ENCODE peak calls at places on chromosome 15, in ten cellular contexts. K is AG09309, H is A549, Y is mucosa of descending colon, R is colonic mucosa, O is astrocyte of the spinal cord, P is tibial nerve, U is GM13976, X is AG04450, N is astrocyte. S is an unnamed sample.

GRCh38 chr15:69303337-69304175 is 4.8 kb downstream of the PAQR5 start:
- DNase-seq in K (no peak), H (peak), Y (no peak), R (no peak), O (no peak), P (no peak), U (no peak), X (no peak), N (no peak), S (no peak)

GRCh38 chr15:63826513-63826912 is 7.2 kb downstream of the HERC1 start:
- DNase-seq in K (peak), H (no peak), Y (no peak), R (no peak), O (peak), P (no peak), U (no peak), X (no peak), N (no peak), S (no peak)

GRCh38 chr15:65980824-65981456 is 111.6 kb downstream of the RAB11A start:
- DNase-seq in K (peak), H (peak), Y (peak), R (peak), O (peak), P (no peak), U (peak), X (peak), N (peak), S (peak)

GRCh38 chr15:34318277-34319079 is 19.1 kb downstream of the SLC12A6 start:
- DNase-seq in K (no peak), H (peak), Y (peak), R (peak), O (peak), P (no peak), U (peak), X (no peak), N (peak), S (no peak)

GRCh38 chr15:89813381-89814111 is 1.1 kb downstream of the ANPEP start:
- DNase-seq in K (no peak), H (no peak), Y (no peak), R (no peak), O (no peak), P (no peak), U (peak), X (no peak), N (no peak), S (no peak)

GRCh38 chr15:33600161-33600560 is 289.4 kb downstream of the RYR3 start:
- DNase-seq in K (no peak), H (no peak), Y (no peak), R (no peak), O (no peak), P (no peak), U (no peak), X (no peak), N (no peak), S (no peak)

GRCh38 chr15:38557855-38558713 is 6.5 kb downstream of the RASGRP1 start:
- DNase-seq in K (no peak), H (no peak), Y (no peak), R (no peak), O (no peak), P (no peak), U (no peak), X (no peak), N (no peak), S (no peak)

GRCh38 chr15:50166216-50166615 is 15.8 kb upstream of the SLC27A2 start:
- DNase-seq in K (peak), H (peak), Y (no peak), R (no peak), O (peak), P (no peak), U (no peak), X (peak), N (peak), S (no peak)

GRCh38 chr15:72947709-72948108 is 104.6 kb upstream of the NEO1 start:
- DNase-seq in K (no peak), H (no peak), Y (no peak), R (no peak), O (no peak), P (no peak), U (no peak), X (no peak), N (no peak), S (no peak)

GRCh38 chr15:64742385-64742784 is 33.0 kb downstream of the RBPMS2 start:
- DNase-seq in K (no peak), H (no peak), Y (no peak), R (no peak), O (no peak), P (no peak), U (no peak), X (no peak), N (no peak), S (no peak)

GRCh38 chr15:39573844-39574243 is 7.0 kb upstream of the THBS1 start:
- DNase-seq in K (peak), H (no peak), Y (no peak), R (no peak), O (no peak), P (no peak), U (no peak), X (no peak), N (no peak), S (no peak)

GRCh38 chr15:44286814-44287555 is 1.5 kb upstream of the GOLM2 start:
- DNase-seq in K (no peak), H (peak), Y (no peak), R (no peak), O (no peak), P (no peak), U (no peak), X (no peak), N (no peak), S (no peak)

GRCh38 chr15:73899197-73900128 is 26.1 kb downstream of the TBC1D21 start:
- DNase-seq in K (no peak), H (no peak), Y (no peak), R (no peak), O (peak), P (no peak), U (no peak), X (no peak), N (peak), S (no peak)

GRCh38 chr15:20357139-20358065 is 184.2 kb downstream of the GOLGA6L6 start:
- DNase-seq in K (no peak), H (no peak), Y (peak), R (no peak), O (no peak), P (no peak), U (peak), X (no peak), N (no peak), S (peak)

GRCh38 chr15:77748078-77749064 is 115.7 kb upstream of the LINGO1 start:
- DNase-seq in K (no peak), H (peak), Y (no peak), R (peak), O (no peak), P (no peak), U (no peak), X (no peak), N (no peak), S (no peak)

GRCh38 chr15:47715856-47716445 is 1.4 kb upstream of the SEMA6D start:
- DNase-seq in K (no peak), H (no peak), Y (no peak), R (peak), O (peak), P (no peak), U (no peak), X (no peak), N (peak), S (no peak)

GRCh38 chr15:95829062-95829461 is 501.4 kb upstream of the NR2F2 start:
- DNase-seq in K (no peak), H (no peak), Y (no peak), R (no peak), O (no peak), P (no peak), U (no peak), X (no peak), N (no peak), S (no peak)

GRCh38 chr15:32020158-32020557 is 10.2 kb upstream of the CHRNA7 start:
- DNase-seq in K (no peak), H (no peak), Y (no peak), R (no peak), O (no peak), P (no peak), U (no peak), X (no peak), N (no peak), S (no peak)

GRCh38 chr15:82828064-82828463 is 18.6 kb downstream of the WHAMM start:
- DNase-seq in K (no peak), H (no peak), Y (no peak), R (no peak), O (no peak), P (no peak), U (no peak), X (no peak), N (no peak), S (no peak)

GRCh38 chr15:50119063-50119700 is at the start of gene ATP8B4:
- DNase-seq in K (no peak), H (no peak), Y (no peak), R (no peak), O (no peak), P (no peak), U (no peak), X (no peak), N (no peak), S (no peak)

DNA sequence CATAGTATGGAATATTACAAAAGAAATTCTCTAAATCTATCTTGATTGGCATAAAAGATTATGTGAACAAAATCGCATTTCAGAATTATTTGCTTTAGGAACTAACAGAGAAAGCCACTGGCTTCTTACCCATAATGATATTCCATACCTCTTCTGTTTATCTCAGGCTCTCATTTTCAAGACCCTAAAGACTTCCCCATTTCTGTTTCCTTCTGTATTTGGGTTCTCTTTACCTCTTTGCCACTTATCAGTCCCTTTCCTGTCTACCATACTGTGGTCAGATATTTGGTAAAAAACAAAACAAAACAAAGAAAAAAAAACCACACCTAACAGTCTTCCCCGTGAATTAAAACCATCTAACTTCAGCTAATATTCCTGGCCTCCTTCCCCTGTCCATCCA is 108.5 kb downstream of the LRRC28 start:
- DNase-seq in K (no peak), H (no peak), Y (no peak), R (no peak), O (no peak), P (no peak), U (no peak), X (no peak), N (no peak), S (no peak)
- TF ChIP-seq CTCF in K (no peak), H (no peak), Y (no peak), R (no peak), O (no peak), P (no peak), U (no peak), X (no peak), N (no peak), S (no peak)

GRCh38 chr15:70855764-70856163 is 1.8 kb upstream of the LARP6 start:
- DNase-seq in K (no peak), H (no peak), Y (no peak), R (no peak), O (no peak), P (no peak), U (no peak), X (no peak), N (no peak), S (no peak)
- TF ChIP-seq CTCF in K (no peak), H (no peak), Y (no peak), R (no peak), O (no peak), P (no peak), U (no peak), X (no peak), N (no peak), S (no peak)

DNA sequence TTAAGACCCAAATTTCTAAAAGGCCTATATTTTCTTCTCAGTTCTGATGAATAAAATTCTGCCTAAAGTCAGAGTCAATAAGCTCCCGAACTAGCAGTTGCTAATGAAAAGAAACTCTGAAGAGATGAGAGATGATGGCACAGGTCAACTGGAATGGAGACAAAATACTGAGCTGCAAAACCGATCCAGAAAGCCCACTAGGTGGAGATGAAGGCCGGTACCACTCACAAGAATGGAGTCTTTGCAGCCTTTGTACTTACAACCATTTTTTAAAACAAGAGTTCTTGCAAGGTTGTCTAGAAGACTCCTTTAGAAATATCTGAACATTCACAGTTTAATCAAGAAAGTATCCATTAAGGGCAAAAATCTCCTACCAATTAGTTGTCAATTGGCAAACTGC is 119.9 kb upstream of the TJP1 start:
- DNase-seq in K (no peak), H (no peak), Y (no peak), R (no peak), O (no peak), P (no peak), U (no peak), X (no peak), N (no peak), S (no peak)
- TF ChIP-seq CTCF in K (peak), H (peak), Y (no peak), R (no peak), O (peak), P (no peak), U (no peak), X (peak), N (peak), S (no peak)

GRCh38 chr15:85415779-85416178 is 35.4 kb downstream of the AKAP13 start:
- DNase-seq in K (no peak), H (no peak), Y (no peak), R (no peak), O (no peak), P (no peak), U (no peak), X (no peak), N (no peak), S (no peak)

GRCh38 chr15:85414037-85414436 is 33.6 kb downstream of the AKAP13 start:
- DNase-seq in K (no peak), H (no peak), Y (no peak), R (no peak), O (no peak), P (no peak), U (no peak), X (no peak), N (no peak), S (no peak)

GRCh38 chr15:85414991-85415390 is 34.6 kb downstream of the AKAP13 start:
- DNase-seq in K (no peak), H (no peak), Y (no peak), R (no peak), O (no peak), P (no peak), U (no peak), X (no peak), N (no peak), S (no peak)

GRCh38 chr15:85412956-85413854 is 32.8 kb downstream of the AKAP13 start:
- DNase-seq in K (no peak), H (peak), Y (peak), R (peak), O (peak), P (peak), U (peak), X (peak), N (peak), S (no peak)

DNA sequence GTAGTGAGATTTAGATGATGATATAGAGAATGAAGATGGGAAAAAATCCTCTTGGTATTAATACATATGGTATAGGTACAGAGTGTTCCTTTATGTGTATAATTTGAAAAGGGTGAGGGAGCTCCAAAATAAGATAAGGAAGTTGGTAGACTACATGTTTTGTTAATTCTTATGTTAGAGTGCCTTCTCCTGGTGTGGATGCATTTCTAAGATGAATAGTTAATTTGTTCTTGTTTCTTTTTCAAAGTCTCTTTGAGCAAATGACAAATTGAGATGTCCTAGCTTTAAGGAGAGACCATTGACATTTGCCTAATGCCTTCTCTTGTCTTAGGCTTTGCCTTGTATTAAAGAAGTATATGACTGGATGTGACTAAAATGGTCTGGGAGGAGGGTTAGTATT is 34.1 kb downstream of the AKAP13 start:
- DNase-seq in K (no peak), H (no peak), Y (no peak), R (no peak), O (peak), P (no peak), U (peak), X (no peak), N (no peak), S (no peak)
- TF ChIP-seq CTCF in K (peak), H (peak), Y (no peak), R (no peak), O (no peak), P (peak), U (peak), X (peak), N (peak), S (no peak)

S was measured in mesothelial cell of epicardium.